ENCODE peak calls at places on chromosomes 12 and 14, in five cellular contexts. O is thoracic aorta, M is cardiac muscle cell, X is tibial artery, I is endodermal cell. N is an unnamed sample. For H3K4me1, the result is how much of the 10 kb centered on the place peaks cover.

GRCh38 chr12:103278329-103278728 is 217.4 kb downstream of the C12orf42 start:
- DNase-seq in O (no peak), M (no peak), X (no peak), I (no peak), N (no peak)

GRCh38 chr12:39755475-39755874 is 135.9 kb upstream of the ABCD2 start:
- DNase-seq in O (no peak), M (no peak), X (no peak), I (no peak), N (no peak)

GRCh38 chr12:3246253-3246652 is 169.1 kb downstream of the TSPAN9 start:
- DNase-seq in O (no peak), M (no peak), X (no peak), I (no peak), N (no peak)

GRCh38 chr12:86597431-86597830 is 341.2 kb upstream of the MGAT4C start:
- DNase-seq in O (no peak), M (no peak), X (no peak), I (no peak), N (no peak)

GRCh38 chr12:32568241-32568640 is 110.9 kb upstream of the DNM1L start:
- DNase-seq in O (no peak), M (no peak), X (no peak), I (no peak), N (no peak)

GRCh38 chr12:107748472-107748871 is 12.5 kb downstream of the PRDM4 start:
- DNase-seq in O (no peak), M (no peak), X (no peak), I (no peak), N (no peak)

GRCh38 chr12:125272252-125272980 is 207.2 kb downstream of the AACS start:
- DNase-seq in O (no peak), M (no peak), X (no peak), I (no peak), N (no peak)

GRCh38 chr14:71163842-71164500 is 256.7 kb downstream of the PCNX1 start:
- DNase-seq in O (no peak), M (no peak), X (no peak), I (no peak), N (no peak)

GRCh38 chr14:89359477-89360222 is 57.4 kb downstream of the FOXN3 start:
- DNase-seq in O (no peak), M (no peak), X (peak), I (no peak), N (peak)

GRCh38 chr12:124828264-124829007 is 35.2 kb downstream of the SCARB1 start:
- DNase-seq in O (no peak), M (no peak), X (no peak), I (peak), N (no peak)

GRCh38 chr14:91573894-91574837 is 64.1 kb upstream of the PPP4R3A start:
- DNase-seq in O (peak), M (peak), X (peak), I (peak), N (no peak)

GRCh38 chr14:49420201-49420600 is 166.0 kb downstream of the RPS29 start:
- DNase-seq in O (no peak), M (no peak), X (no peak), I (no peak), N (no peak)

GRCh38 chr14:56121786-56122185 is 3.6 kb downstream of the PELI2 start:
- DNase-seq in O (no peak), M (no peak), X (no peak), I (no peak), N (no peak)

GRCh38 chr12:87383705-87384104 is 645.5 kb downstream of the C12orf50 start:
- DNase-seq in O (no peak), M (no peak), X (no peak), I (no peak), N (no peak)

GRCh38 chr12:563250-563781 is 99.9 kb downstream of the NINJ2 start:
- DNase-seq in O (no peak), M (no peak), X (no peak), I (no peak), N (no peak)

GRCh38 chr12:56053407-56053893 is 11.7 kb downstream of the RPS26 start:
- DNase-seq in O (no peak), M (no peak), X (no peak), I (no peak), N (no peak)

GRCh38 chr14:37592288-37593274 is 2.5 kb downstream of the FOXA1 start:
- DNase-seq in O (no peak), M (no peak), X (no peak), I (peak), N (no peak)

GRCh38 chr12:45259732-45260480 is 44.0 kb downstream of the ANO6 start:
- DNase-seq in O (no peak), M (no peak), X (no peak), I (no peak), N (no peak)

GRCh38 chr12:72925716-72926115 is 653.5 kb downstream of the TRHDE start:
- DNase-seq in O (no peak), M (no peak), X (no peak), I (no peak), N (no peak)
- H3K4me1 ChIP-seq in O (under half), M (under half), X (under half), I (under half), N (under half)

GRCh38 chr12:49000346-49000745 is 1.2 kb upstream of the DDN start:
- DNase-seq in O (no peak), M (no peak), X (no peak), I (no peak), N (no peak)

GRCh38 chr12:48996794-48997718 is 2.1 kb downstream of the DDN start:
- DNase-seq in O (no peak), M (peak), X (peak), I (peak), N (peak)

GRCh38 chr12:48997719-48998496 is 1.3 kb downstream of the DDN start:
- DNase-seq in O (no peak), M (no peak), X (no peak), I (peak), N (no peak)

GRCh38 chr12:48998497-48999353 is 450 bp downstream of the DDN start:
- DNase-seq in O (no peak), M (no peak), X (no peak), I (peak), N (no peak)

GRCh38 chr12:48999371-49000131 is at the start of gene DDN:
- DNase-seq in O (no peak), M (peak), X (no peak), I (peak), N (peak)
- H3K4me1 ChIP-seq in O (under half), M (under half), X (under half), I (under half), N (under half)

DNA sequence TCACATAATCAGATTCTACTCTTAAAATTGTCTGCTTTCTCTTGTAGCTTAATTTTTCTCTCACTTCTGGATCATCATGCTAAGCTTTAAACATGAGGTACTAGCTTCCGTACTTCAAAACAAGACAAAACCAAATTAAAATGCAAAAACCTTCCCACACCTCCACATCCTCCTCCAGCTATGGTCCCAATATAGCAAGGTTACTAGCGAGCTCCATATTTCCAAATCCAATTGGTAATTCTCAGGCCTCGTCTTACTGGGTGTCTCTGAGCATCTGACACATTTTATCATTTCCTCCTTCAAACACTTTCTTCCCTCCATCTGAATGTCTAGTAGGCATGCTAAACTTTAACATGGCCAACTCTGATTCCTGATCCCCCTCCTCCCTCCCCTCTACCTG is 7.9 kb upstream of the PAPOLA start:
- DNase-seq in O (no peak), M (no peak), X (no peak), I (no peak), N (no peak)
- H3K4me1 ChIP-seq in O (under half), M (under half), X (under half), I (under half), N (under half)

DNA sequence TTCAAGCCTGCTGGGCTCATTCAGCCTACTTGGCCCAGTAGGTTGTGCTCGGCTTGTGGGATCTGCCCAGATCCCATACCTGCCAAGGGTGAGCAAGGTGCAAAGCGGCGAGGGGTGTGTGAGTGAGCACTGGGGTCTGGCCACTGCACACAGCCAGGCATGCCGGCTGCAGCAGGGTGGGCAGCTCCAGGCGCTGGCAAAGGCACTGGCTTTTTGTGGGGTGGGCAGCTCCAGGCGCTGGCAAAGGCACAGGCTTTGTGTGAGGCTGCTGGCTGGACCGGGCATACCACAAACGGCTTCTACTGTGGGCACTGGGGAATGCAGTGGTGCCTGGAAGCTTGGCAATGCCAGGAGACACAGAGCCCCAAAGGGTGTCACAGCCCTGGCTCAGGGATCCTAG is 137.4 kb downstream of the SLC16A7 start:
- DNase-seq in O (no peak), M (no peak), X (no peak), I (no peak), N (no peak)
- H3K4me1 ChIP-seq in O (under half), M (under half), X (under half), I (under half), N (under half)

GRCh38 chr12:19239046-19239445 is 109.5 kb downstream of the PLEKHA5 start:
- DNase-seq in O (no peak), M (no peak), X (no peak), I (peak), N (no peak)

GRCh38 chr12:19234171-19234704 is 104.7 kb downstream of the PLEKHA5 start:
- DNase-seq in O (no peak), M (peak), X (no peak), I (peak), N (no peak)

GRCh38 chr12:19236656-19237055 is 107.1 kb downstream of the PLEKHA5 start:
- DNase-seq in O (no peak), M (no peak), X (no peak), I (no peak), N (no peak)

GRCh38 chr12:19238520-19238919 is 109.0 kb downstream of the PLEKHA5 start:
- DNase-seq in O (no peak), M (no peak), X (no peak), I (no peak), N (no peak)

GRCh38 chr12:19234991-19235876 is 105.7 kb downstream of the PLEKHA5 start:
- DNase-seq in O (no peak), M (no peak), X (no peak), I (no peak), N (no peak)
- H3K4me1 ChIP-seq in O (half or more), M (under half), X (half or more), I (under half), N (under half)

DNA sequence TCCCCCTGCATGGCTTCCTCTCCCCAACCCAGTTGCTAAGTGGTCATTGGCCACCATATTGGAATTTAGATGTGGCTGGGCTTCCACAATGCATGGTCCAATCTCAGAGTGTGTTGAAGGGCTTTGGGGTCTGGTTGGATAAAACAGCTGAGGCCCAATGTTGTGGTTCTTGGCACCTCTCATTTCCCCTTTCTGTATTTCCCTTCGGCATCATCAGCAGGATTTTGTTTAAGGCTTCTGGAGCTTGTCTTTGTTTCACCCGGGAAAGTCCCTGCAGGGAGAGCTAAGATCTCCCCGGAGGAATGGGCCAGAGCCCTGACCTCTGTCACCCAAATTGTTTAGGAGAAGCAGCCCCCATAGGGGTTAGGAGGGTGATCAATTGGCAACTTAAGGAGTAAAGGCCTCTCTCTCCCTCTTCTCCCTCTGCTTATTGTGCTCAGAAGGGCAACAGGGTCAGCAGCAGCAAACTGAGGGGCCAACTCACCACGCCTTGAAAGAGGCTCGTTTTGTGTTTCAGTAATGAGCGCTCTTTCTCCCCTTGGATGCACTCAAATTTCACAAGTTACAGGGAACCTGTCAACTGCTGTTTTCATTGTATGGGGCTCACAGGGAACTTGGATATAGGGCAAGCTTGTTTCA is 223.8 kb downstream of the ZFP36L1 start:
- DNase-seq in O (no peak), M (no peak), X (no peak), I (no peak), N (no peak)
- H3K4me1 ChIP-seq in O (under half), M (under half), X (under half), I (under half), N (under half)

N was measured in gastrocnemius medialis.